ENCODE peak calls at places on chromosomes 16 and 17, in eight cellular contexts. F is naive thymus-derived CD4-positive, alpha-beta T cell; O is right lobe of liver; M is ascending aorta; X is aorta; L is CD4-positive, alpha-beta memory T cell; R is CD8-positive, alpha-beta T cell; N is left ventricle myocardium inferior. P is an unnamed sample. For H3K36me3, the result is how much of the 10 kb centered on the place peaks cover.

GRCh38 chr17:19372004-19372365 is 6.3 kb upstream of the MAPK7 start:
- DNase-seq in F (no peak), O (no peak), M (no peak), X (no peak), L (no peak), R (no peak), N (no peak), P (no peak)

GRCh38 chr16:5032748-5033167 is 977 bp downstream of the NAGPA start:
- DNase-seq in F (no peak), O (no peak), M (no peak), X (peak), L (no peak), R (no peak), N (no peak), P (no peak)

GRCh38 chr16:87463722-87464690 is 28.8 kb downstream of the ZCCHC14 start:
- DNase-seq in F (no peak), O (no peak), M (peak), X (peak), L (peak), R (peak), N (no peak), P (no peak)

GRCh38 chr16:81817789-81818304 is 38.8 kb downstream of the PLCG2 start:
- DNase-seq in F (no peak), O (no peak), M (no peak), X (no peak), L (no peak), R (peak), N (no peak), P (peak)

GRCh38 chr16:78993342-78993741 is 607.2 kb downstream of the MAF start:
- DNase-seq in F (no peak), O (no peak), M (no peak), X (no peak), L (no peak), R (no peak), N (peak), P (no peak)

GRCh38 chr16:48408688-48409087 is 23.5 kb upstream of the SIAH1 start:
- DNase-seq in F (no peak), O (peak), M (peak), X (peak), L (no peak), R (no peak), N (peak), P (no peak)

GRCh38 chr17:18182190-18182977 is 1.2 kb upstream of the ALKBH5 start:
- DNase-seq in F (no peak), O (peak), M (no peak), X (peak), L (no peak), R (no peak), N (peak), P (no peak)

GRCh38 chr16:29313559-29313887 is 93.0 kb downstream of the NPIPB11 start:
- DNase-seq in F (no peak), O (no peak), M (no peak), X (no peak), L (no peak), R (no peak), N (no peak), P (no peak)

GRCh38 chr16:2009302-2009711 is 314 bp downstream of the ZNF598 start:
- DNase-seq in F (no peak), O (peak), M (no peak), X (no peak), L (no peak), R (no peak), N (peak), P (no peak)

GRCh38 chr16:29810699-29811169 is 1.3 kb upstream of the PRRT2 start:
- DNase-seq in F (no peak), O (no peak), M (no peak), X (no peak), L (no peak), R (no peak), N (no peak), P (no peak)

GRCh38 chr16:55760665-55761035 is 72.2 kb downstream of the CES1 start:
- DNase-seq in F (no peak), O (no peak), M (no peak), X (peak), L (no peak), R (no peak), N (peak), P (no peak)

GRCh38 chr16:11138769-11139623 is 117.0 kb downstream of the SOCS1 start:
- DNase-seq in F (no peak), O (no peak), M (no peak), X (no peak), L (no peak), R (no peak), N (no peak), P (no peak)

GRCh38 chr16:66660422-66661209 is 35.9 kb downstream of the CMTM4 start:
- DNase-seq in F (no peak), O (peak), M (no peak), X (peak), L (no peak), R (no peak), N (peak), P (no peak)

GRCh38 chr16:66673691-66674090 is 22.9 kb downstream of the CMTM4 start:
- DNase-seq in F (no peak), O (no peak), M (no peak), X (no peak), L (no peak), R (no peak), N (no peak), P (no peak)

GRCh38 chr16:68298907-68299515 is 11.7 kb downstream of the SLC7A6OS start:
- DNase-seq in F (no peak), O (no peak), M (no peak), X (peak), L (no peak), R (no peak), N (peak), P (no peak)

GRCh38 chr16:68297908-68298307 is 12.8 kb downstream of the SLC7A6OS start:
- DNase-seq in F (no peak), O (no peak), M (no peak), X (no peak), L (no peak), R (no peak), N (no peak), P (no peak)

GRCh38 chr16:68298312-68298711 is 12.4 kb downstream of the SLC7A6OS start:
- DNase-seq in F (no peak), O (no peak), M (no peak), X (no peak), L (no peak), R (no peak), N (no peak), P (no peak)

GRCh38 chr16:68300736-68301459 is 9.8 kb downstream of the SLC7A6OS start:
- DNase-seq in F (no peak), O (no peak), M (no peak), X (no peak), L (no peak), R (no peak), N (no peak), P (no peak)

GRCh38 chr16:68299571-68300453 is 10.9 kb downstream of the SLC7A6OS start:
- DNase-seq in F (no peak), O (no peak), M (no peak), X (no peak), L (no peak), R (no peak), N (no peak), P (no peak)
- H3K36me3 ChIP-seq in F (under half), O (under half), M (half or more), X (under half), L (half or more), R (half or more), N (half or more), P (under half)

GRCh38 chr17:77251622-77252021 is 110.9 kb downstream of the SEC14L1 start:
- DNase-seq in F (no peak), O (no peak), M (no peak), X (no peak), L (no peak), R (no peak), N (no peak), P (no peak)
- H3K36me3 ChIP-seq in F (under half), O (under half), M (under half), X (under half), L (under half), R (under half), N (under half), P (under half)

DNA sequence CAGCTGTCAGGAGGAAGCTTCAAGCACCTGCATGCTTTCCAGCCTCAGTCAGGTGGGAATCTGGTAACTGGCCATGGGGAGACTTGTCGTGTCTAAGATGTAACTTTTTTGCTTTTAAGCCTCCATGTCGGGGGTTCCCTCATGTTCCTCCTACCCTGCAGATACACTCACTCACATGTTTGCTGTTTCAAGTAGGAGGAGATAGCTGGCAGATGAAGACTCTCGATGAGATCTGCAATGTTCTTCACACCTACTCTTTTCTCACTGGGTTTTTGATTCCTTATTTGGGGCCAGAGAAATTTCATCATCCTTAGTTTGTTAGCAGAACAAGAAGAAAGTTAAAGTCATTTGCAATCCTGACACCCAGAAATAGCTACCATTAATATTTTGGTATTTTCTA is 24.7 kb downstream of the UTP4 start:
- DNase-seq in F (no peak), O (no peak), M (no peak), X (no peak), L (no peak), R (no peak), N (no peak), P (no peak)
- H3K36me3 ChIP-seq in F (under half), O (under half), M (under half), X (under half), L (half or more), R (under half), N (half or more), P (under half)

GRCh38 chr16:57468346-57468745 is 5.9 kb downstream of the POLR2C start:
- DNase-seq in F (no peak), O (no peak), M (no peak), X (no peak), L (no peak), R (no peak), N (no peak), P (no peak)

GRCh38 chr16:57469046-57469445 is 6.6 kb downstream of the POLR2C start:
- DNase-seq in F (no peak), O (no peak), M (no peak), X (no peak), L (no peak), R (no peak), N (no peak), P (no peak)

GRCh38 chr16:57470683-57471082 is 8.2 kb downstream of the POLR2C start:
- DNase-seq in F (no peak), O (no peak), M (no peak), X (peak), L (no peak), R (no peak), N (peak), P (no peak)

GRCh38 chr16:57471209-57471608 is 8.7 kb downstream of the POLR2C start:
- DNase-seq in F (no peak), O (no peak), M (no peak), X (no peak), L (no peak), R (no peak), N (no peak), P (no peak)

GRCh38 chr16:57469917-57470470 is 7.5 kb downstream of the POLR2C start:
- DNase-seq in F (no peak), O (no peak), M (no peak), X (no peak), L (no peak), R (no peak), N (no peak), P (no peak)
- H3K36me3 ChIP-seq in F (under half), O (half or more), M (half or more), X (under half), L (half or more), R (half or more), N (half or more), P (under half)

GRCh38 chr16:23634461-23635036 is 6.6 kb downstream of the PALB2 start:
- DNase-seq in F (no peak), O (no peak), M (no peak), X (no peak), L (peak), R (no peak), N (no peak), P (no peak)

GRCh38 chr16:23624092-23624491 is 17.0 kb downstream of the PALB2 start:
- DNase-seq in F (no peak), O (no peak), M (no peak), X (no peak), L (no peak), R (no peak), N (no peak), P (no peak)

GRCh38 chr16:23629516-23629915 is 11.6 kb downstream of the PALB2 start:
- DNase-seq in F (no peak), O (no peak), M (no peak), X (no peak), L (no peak), R (no peak), N (no peak), P (no peak)
- H3K36me3 ChIP-seq in F (under half), O (under half), M (under half), X (under half), L (under half), R (under half), N (half or more), P (under half)

GRCh38 chr17:45287526-45288264 is 25.8 kb upstream of the SPATA32 start:
- DNase-seq in F (no peak), O (no peak), M (no peak), X (no peak), L (no peak), R (no peak), N (no peak), P (no peak)

GRCh38 chr17:45288825-45289224 is 26.9 kb upstream of the SPATA32 start:
- DNase-seq in F (no peak), O (no peak), M (no peak), X (no peak), L (no peak), R (no peak), N (peak), P (no peak)

GRCh38 chr17:45291170-45291805 is 25.5 kb downstream of the MAP3K14 start:
- DNase-seq in F (no peak), O (no peak), M (no peak), X (peak), L (no peak), R (no peak), N (peak), P (no peak)

GRCh38 chr17:45290269-45290765 is 26.5 kb downstream of the MAP3K14 start:
- DNase-seq in F (no peak), O (no peak), M (no peak), X (no peak), L (no peak), R (no peak), N (no peak), P (no peak)

GRCh38 chr17:45289316-45290268 is 27.2 kb downstream of the MAP3K14 start:
- DNase-seq in F (no peak), O (no peak), M (no peak), X (no peak), L (no peak), R (no peak), N (no peak), P (no peak)
- H3K36me3 ChIP-seq in F (under half), O (under half), M (under half), X (under half), L (under half), R (under half), N (under half), P (under half)

GRCh38 chr17:80995131-80995530 is 3.5 kb downstream of the CHMP6 start:
- DNase-seq in F (no peak), O (peak), M (no peak), X (no peak), L (no peak), R (no peak), N (no peak), P (no peak)

GRCh38 chr17:80999224-81000088 is 7.8 kb downstream of the CHMP6 start:
- DNase-seq in F (no peak), O (no peak), M (no peak), X (no peak), L (no peak), R (no peak), N (no peak), P (no peak)

GRCh38 chr17:80997471-80998387 is 6.1 kb downstream of the CHMP6 start:
- DNase-seq in F (no peak), O (no peak), M (no peak), X (no peak), L (no peak), R (no peak), N (no peak), P (no peak)

GRCh38 chr17:80998388-80999223 is 7.0 kb downstream of the CHMP6 start:
- DNase-seq in F (no peak), O (no peak), M (no peak), X (no peak), L (no peak), R (no peak), N (no peak), P (no peak)

GRCh38 chr17:80996422-80997305 is 5.0 kb downstream of the CHMP6 start:
- DNase-seq in F (no peak), O (peak), M (no peak), X (no peak), L (no peak), R (no peak), N (no peak), P (no peak)
- H3K36me3 ChIP-seq in F (under half), O (under half), M (half or more), X (under half), L (under half), R (under half), N (half or more), P (under half)

P was measured in GM12878.